ENCODE peak calls at places on chromosomes 16 and 17, in four cellular contexts. R, Z, N and Q are unnamed samples. For H3K4me1, the result is how much of the 10 kb centered on the place peaks cover.

GRCh38 chr16:53530046-53530445 is 27.0 kb upstream of the AKTIP start:
- DNase-seq in R (no peak), N (no peak), Z (no peak), Q (no peak)

GRCh38 chr17:28404007-28404406 is 2.0 kb downstream of the SLC46A1 start:
- DNase-seq in R (no peak), N (no peak), Z (no peak), Q (no peak)

GRCh38 chr16:80710918-80711317 is 93.5 kb downstream of the CDYL2 start:
- DNase-seq in N (no peak), Z (no peak), R (no peak), Q (no peak)

GRCh38 chr17:42246515-42246914 is 29.7 kb downstream of the STAT5B start:
- DNase-seq in Z (no peak), R (no peak), N (no peak), Q (no peak)

GRCh38 chr17:62948370-62948769 is 17.7 kb upstream of the TANC2 start:
- DNase-seq in N (no peak), R (no peak), Z (no peak), Q (no peak)

GRCh38 chr16:47377156-47377555 is 83.7 kb downstream of the ITFG1 start:
- DNase-seq in N (no peak), R (no peak), Z (no peak), Q (no peak)

GRCh38 chr17:238964-239259 is 57.5 kb upstream of the DOC2B start:
- DNase-seq in N (no peak), R (no peak), Z (peak), Q (no peak)

GRCh38 chr16:66541388-66542360 is 8.2 kb downstream of the TK2 start:
- DNase-seq in Z (no peak), R (no peak), N (no peak), Q (no peak)

GRCh38 chr17:61139219-61139618 is 260.4 kb upstream of the TBX2 start:
- DNase-seq in R (no peak), Z (no peak), N (peak), Q (no peak)

GRCh38 chr16:67207857-67208524 is 9.1 kb downstream of the ELMO3 start:
- DNase-seq in N (no peak), Z (peak), R (no peak), Q (no peak)

GRCh38 chr16:30104090-30104489 is 8.1 kb upstream of the YPEL3 start:
- DNase-seq in Z (no peak), N (no peak), R (no peak), Q (no peak)

GRCh38 chr16:85608887-85609286 is 4.2 kb upstream of the GSE1 start:
- DNase-seq in N (no peak), Z (no peak), R (no peak), Q (no peak)
- H3K4me1 ChIP-seq in N (under half), Z (under half), R (under half), Q (under half)

GRCh38 chr17:77286391-77286640 is 145.5 kb downstream of the SEC14L1 start:
- DNase-seq in Z (no peak), R (no peak), N (no peak), Q (no peak)
- H3K4me1 ChIP-seq in Z (under half), R (under half), N (under half), Q (under half)

GRCh38 chr16:11082108-11082859 is 137.9 kb downstream of the CLEC16A start:
- DNase-seq in Z (no peak), N (no peak), R (no peak), Q (no peak)

GRCh38 chr16:11087691-11088431 is 143.5 kb downstream of the CLEC16A start:
- DNase-seq in N (no peak), Z (no peak), R (no peak), Q (no peak)

GRCh38 chr16:11082860-11083388 is 138.6 kb downstream of the CLEC16A start:
- DNase-seq in R (no peak), Z (no peak), N (no peak), Q (no peak)

GRCh38 chr16:11084484-11085024 is 140.2 kb downstream of the CLEC16A start:
- DNase-seq in R (peak), Z (no peak), N (no peak), Q (no peak)

DNA sequence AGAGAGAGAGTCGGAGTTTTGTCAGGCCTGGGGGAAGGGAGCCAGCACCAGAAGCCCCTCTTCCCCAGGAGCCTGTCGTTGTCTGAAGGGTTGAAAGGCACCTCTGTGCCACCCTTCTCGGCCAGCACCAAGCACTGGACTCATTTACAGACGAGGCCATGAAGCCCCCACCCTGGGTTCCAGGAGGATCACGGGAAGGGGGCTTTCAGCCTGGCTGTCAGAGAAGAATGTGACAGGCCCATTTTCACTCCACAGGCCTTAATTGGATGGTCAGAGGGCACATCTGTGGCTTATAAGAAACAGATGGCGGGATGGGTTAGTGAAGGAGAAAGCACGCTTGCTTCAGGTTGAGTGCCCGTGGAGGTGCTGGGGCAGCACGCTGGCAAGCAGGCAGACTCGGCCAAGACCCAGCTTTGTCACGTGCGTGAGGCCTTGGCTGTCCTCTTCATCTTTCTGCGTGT is 140.7 kb downstream of the CLEC16A start:
- DNase-seq in Z (no peak), R (no peak), N (no peak), Q (no peak)
- H3K4me1 ChIP-seq in Z (under half), R (under half), N (under half), Q (under half)

GRCh38 chr17:77174928-77175720 is 34.4 kb downstream of the SEC14L1 start:
- DNase-seq in R (no peak), N (no peak), Z (no peak), Q (no peak)
- H3K4me1 ChIP-seq in R (under half), N (under half), Z (under half), Q (under half)

GRCh38 chr16:89317729-89318429 is 100.4 kb downstream of the ZNF778 start:
- DNase-seq in R (no peak), Z (peak), N (peak), Q (no peak)

GRCh38 chr16:89315791-89316581 is 98.5 kb downstream of the ZNF778 start:
- DNase-seq in Z (no peak), R (peak), N (peak), Q (no peak)

GRCh38 chr16:89317101-89317671 is 99.7 kb downstream of the ZNF778 start:
- DNase-seq in N (peak), Z (no peak), R (no peak), Q (no peak)

GRCh38 chr16:89315271-89315670 is 97.8 kb downstream of the ZNF778 start:
- DNase-seq in Z (no peak), N (no peak), R (no peak), Q (no peak)

DNA sequence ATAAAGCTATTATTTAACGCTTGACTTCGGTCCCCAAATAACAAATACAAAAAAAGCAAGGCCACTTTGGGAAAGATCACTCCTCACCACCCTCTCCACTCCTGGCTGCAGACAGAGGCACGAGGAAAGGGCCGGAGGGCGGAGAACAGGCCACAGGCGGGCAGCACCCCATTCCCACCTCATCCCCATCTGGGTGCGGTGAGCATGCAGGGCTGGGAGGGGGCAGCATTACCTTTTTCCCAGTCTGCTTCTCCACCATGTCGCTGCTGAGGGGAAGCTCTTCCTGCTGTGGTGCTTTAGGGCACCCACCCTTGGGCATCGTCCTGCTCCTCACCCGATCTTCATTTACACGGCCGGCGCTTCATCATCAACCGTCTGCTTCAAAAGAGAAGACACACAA is 99.2 kb downstream of the ZNF778 start:
- DNase-seq in Z (no peak), N (no peak), R (peak), Q (no peak)
- H3K4me1 ChIP-seq in Z (half or more), N (under half), R (half or more), Q (under half)

DNA sequence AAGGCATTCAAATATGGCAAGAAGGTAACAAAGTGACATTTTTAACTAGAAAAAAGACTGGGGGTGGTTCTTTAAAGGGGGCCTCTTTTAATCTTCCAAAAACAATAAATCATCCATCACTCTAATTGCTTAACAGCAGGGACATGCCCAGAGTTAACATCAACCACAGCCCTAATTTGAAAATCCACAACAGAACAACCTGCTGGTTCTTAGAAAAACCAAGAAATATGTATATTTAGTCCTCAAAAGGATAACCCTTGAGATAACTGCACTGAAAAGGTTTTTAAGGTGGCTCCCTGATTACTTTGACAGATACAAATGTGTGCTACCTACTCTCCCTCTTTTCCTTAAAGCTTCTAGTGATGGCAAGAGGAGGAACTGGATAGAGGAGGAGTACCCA is 54.4 kb downstream of the N4BP1 start:
- DNase-seq in R (no peak), N (no peak), Z (no peak), Q (no peak)
- H3K4me1 ChIP-seq in R (under half), N (under half), Z (half or more), Q (under half)